ENCODE peak calls at places on chromosomes 12 and 14, in four cellular contexts. N, B, X and C are unnamed samples.

GRCh38 chr14:50830044-50830931 is 674 bp downstream of the NIN start:
- DNase-seq in N (peak; percentile 69), X (peak; percentile 48), B (peak; percentile 67), C (peak; percentile 37)

GRCh38 chr14:52013984-52014600 is 24.7 kb downstream of the RTRAF start:
- DNase-seq in B (no peak), X (no peak), N (no peak), C (no peak)

GRCh38 chr14:54085841-54086240 is 129.2 kb upstream of the BMP4 start:
- DNase-seq in X (no peak), B (peak; percentile 50), N (no peak), C (no peak)

GRCh38 chr14:49852351-49853157 is at the start of gene NEMF:
- DNase-seq in B (peak; percentile 93), N (peak; percentile 87), X (peak; percentile 89), C (peak; percentile 72)

GRCh38 chr12:64824500-64825142 is at the start of gene TBC1D30:
- DNase-seq in X (peak; percentile 33), N (peak; percentile 27), B (peak; percentile 14), C (peak; percentile 44)

GRCh38 chr12:288687-289086 is 26.1 kb upstream of the SLC6A13 start:
- DNase-seq in B (peak; percentile 19), X (peak; percentile 20), N (peak; percentile 76), C (peak; percentile 75)

GRCh38 chr12:64105026-64105425 is 117.1 kb downstream of the KICS2 start:
- DNase-seq in X (no peak), B (no peak), N (no peak), C (no peak)

GRCh38 chr14:54803926-54804719 is 98.5 kb downstream of the GCH1 start:
- DNase-seq in X (no peak), B (no peak), N (no peak), C (no peak)

GRCh38 chr14:45247427-45247826 is 5.6 kb downstream of the MIS18BP1 start:
- DNase-seq in X (no peak), B (no peak), N (no peak), C (no peak)

GRCh38 chr12:124506832-124507153 is 60.6 kb downstream of the NCOR2 start:
- DNase-seq in N (no peak), X (no peak), B (no peak), C (no peak)
- H3K4me3 ChIP-seq in N (no peak overlapping the region), X (no peak overlapping the region), B (peak overlapping the region; percentile 37), C (no peak overlapping the region)

GRCh38 chr12:37546901-37547475 is 769.6 kb upstream of the ALG10B start:
- DNase-seq in X (no peak), N (no peak), B (no peak), C (no peak)

GRCh38 chr12:37548266-37548805 is 768.2 kb upstream of the ALG10B start:
- DNase-seq in X (no peak), N (no peak), B (no peak), C (no peak)

GRCh38 chr12:37546206-37546605 is 770.4 kb upstream of the ALG10B start:
- DNase-seq in N (no peak), X (no peak), B (no peak), C (no peak)

GRCh38 chr12:37545759-37546158 is 770.8 kb upstream of the ALG10B start:
- DNase-seq in B (no peak), N (no peak), X (no peak), C (no peak)

DNA sequence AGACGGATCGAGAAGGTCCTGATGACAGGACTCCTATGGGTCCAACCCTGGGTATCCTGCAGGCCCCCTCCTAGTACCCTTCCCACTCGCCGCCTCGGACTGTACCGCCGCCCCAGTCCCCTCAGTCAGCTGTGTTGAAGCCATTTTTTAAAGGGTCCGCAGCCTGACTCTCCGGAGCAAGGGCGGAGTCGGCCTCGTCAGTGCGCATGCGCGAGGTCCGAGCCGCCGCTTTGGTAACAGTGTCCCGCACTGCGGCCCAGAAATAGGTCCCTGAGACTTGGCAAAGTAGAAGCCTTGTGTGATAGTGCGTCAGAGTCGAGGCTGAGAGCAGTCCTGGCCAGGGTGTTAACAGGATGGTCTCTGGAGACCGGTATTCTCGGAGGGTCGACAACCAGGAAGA is 769.0 kb upstream of the ALG10B start:
- DNase-seq in X (no peak), N (no peak), B (no peak), C (no peak)
- H3K9me3 ChIP-seq in X (no peaks in the 10 kb centered on the region), N (no peaks in the 10 kb centered on the region), B (peaks cover 3% of the 10 kb centered on the region), C (no peaks in the 10 kb centered on the region)

GRCh38 chr14:32938719-32939253 is at the start of gene NPAS3:
- DNase-seq in B (no peak), X (no peak), N (peak; percentile 29), C (peak; percentile 18)
- H3K4me3 ChIP-seq in B (peak within 1 kb of the TSS; percentile 82), X (peak within 1 kb of the TSS; percentile 68), N (peak within 1 kb of the TSS; percentile 40), C (peak within 1 kb of the TSS; percentile 47)

GRCh38 chr12:69189378-69189978 is 49.9 kb upstream of the CPSF6 start:
- DNase-seq in X (no peak), B (no peak), N (no peak), C (no peak)
- H3K9me3 ChIP-seq in X (no peaks in the 10 kb centered on the region), B (peaks cover 30% of the 10 kb centered on the region), N (no peaks in the 10 kb centered on the region), C (peaks cover 6% of the 10 kb centered on the region)

DNA sequence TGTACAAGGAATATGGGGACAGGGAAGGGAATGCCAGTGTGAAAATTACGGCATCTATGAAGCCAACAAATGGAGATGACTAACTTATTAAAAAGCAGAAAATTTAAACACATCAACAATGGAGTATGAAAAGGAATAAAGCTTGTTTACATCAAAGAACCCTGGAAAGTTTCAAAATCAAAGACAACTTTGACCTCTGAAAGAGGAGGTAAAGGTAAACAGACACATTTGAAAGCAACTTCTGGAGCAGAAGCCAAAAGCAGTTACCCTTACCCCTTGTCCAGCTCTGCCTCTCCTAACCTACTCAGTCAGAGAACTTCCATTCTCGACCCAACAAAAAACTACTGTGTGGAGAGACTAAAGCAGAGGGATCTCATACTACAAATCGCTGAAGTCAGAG is 184.3 kb downstream of the DUSP6 start:
- DNase-seq in N (no peak), X (no peak), B (no peak), C (no peak)
- H3K4me3 ChIP-seq in N (no peak overlapping the region), X (no peak overlapping the region), B (no peak overlapping the region), C (no peak overlapping the region)

GRCh38 chr14:101350021-101350420 is 211.3 kb upstream of the DIO3 start:
- DNase-seq in N (no peak), B (no peak), X (no peak), C (no peak)
- H3K9me3 ChIP-seq in N (no peaks in the 10 kb centered on the region), B (peaks cover 28% of the 10 kb centered on the region), X (no peaks in the 10 kb centered on the region), C (no peaks in the 10 kb centered on the region)

GRCh38 chr12:53752651-53753050 is 872 bp upstream of the CISTR start:
- DNase-seq in B (no peak), X (no peak), N (no peak), C (no peak)
- H3K4me3 ChIP-seq in B (no peak overlapping the region), X (no peak overlapping the region), N (no peak overlapping the region), C (no peak overlapping the region)

DNA sequence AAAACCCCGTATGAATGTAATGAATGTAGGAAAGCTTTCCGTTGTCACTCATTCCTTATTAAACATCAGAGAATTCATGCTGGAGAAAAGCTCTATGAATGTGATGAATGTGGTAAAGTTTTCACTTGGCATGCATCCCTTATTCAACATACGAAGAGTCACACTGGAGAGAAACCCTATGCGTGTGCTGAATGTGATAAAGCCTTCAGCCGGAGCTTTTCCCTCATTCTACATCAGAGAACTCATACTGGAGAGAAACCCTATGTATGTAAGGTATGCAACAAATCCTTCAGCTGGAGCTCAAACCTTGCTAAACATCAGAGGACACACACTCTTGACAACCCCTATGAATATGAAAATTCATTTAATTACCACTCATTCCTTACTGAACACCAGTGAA is 23.8 kb downstream of the ZNF891 start:
- DNase-seq in X (no peak), B (peak; percentile 7), N (no peak), C (no peak)
- H3K9me3 ChIP-seq in X (peaks cover 30% of the 10 kb centered on the region), B (peaks cover 99% of the 10 kb centered on the region), N (peaks cover 4% of the 10 kb centered on the region), C (peaks cover 50% of the 10 kb centered on the region)